ENCODE peak calls at places on chromosomes 7 and 10, in six cellular contexts. T is CD4-positive, alpha-beta T cell; Q is IMR-90; A is adrenal gland; J is brain microvascular endothelial cell; U is psoas muscle. R is an unnamed sample.
A peak's percentile ranks its signal among the peaks of the same experiment; 100 is the strongest.

GRCh38 chr7:106018566-106019338 is 55.7 kb downstream of the CDHR3 start:
- DNase-seq in U (no peak), Q (peak; percentile 70), T (no peak), A (no peak), J (no peak), R (no peak)

GRCh38 chr7:39446546-39446945 is 119.7 kb upstream of the YAE1 start:
- DNase-seq in T (no peak), Q (no peak), A (no peak), U (no peak), J (no peak), R (no peak)

GRCh38 chr10:73768881-73769280 is 13.0 kb upstream of the CHCHD1 start:
- DNase-seq in U (no peak), J (no peak), Q (no peak), A (no peak), T (peak; percentile 70), R (peak; percentile 19)

GRCh38 chr7:29318853-29319718 is 124.5 kb downstream of the CHN2 start:
- DNase-seq in Q (no peak), J (no peak), T (no peak), A (no peak), U (no peak), R (no peak)

GRCh38 chr10:86048571-86048970 is 318.0 kb downstream of the GRID1 start:
- DNase-seq in T (no peak), J (no peak), Q (no peak), U (no peak), A (no peak), R (no peak)

GRCh38 chr7:5591547-5591899 is 167.9 kb upstream of the TNRC18 start:
- DNase-seq in Q (peak; percentile 80), U (no peak), J (peak; percentile 70), A (peak; percentile 64), T (no peak), R (no peak)

GRCh38 chr10:52322323-52322722 is 8.2 kb downstream of the DKK1 start:
- DNase-seq in Q (no peak), T (no peak), J (no peak), U (no peak), A (no peak), R (no peak)

GRCh38 chr10:128714240-128714639 is 588.0 kb upstream of the MKI67 start:
- DNase-seq in J (no peak), Q (no peak), U (no peak), A (no peak), T (no peak), R (peak; percentile 14)

GRCh38 chr10:102802920-102803534 is 34.2 kb downstream of the CYP17A1 start:
- DNase-seq in A (peak; percentile 56), J (peak; percentile 97), Q (peak; percentile 99), T (no peak), U (peak; percentile 49), R (peak; percentile 62)

GRCh38 chr7:37084303-37084702 is 360.0 kb upstream of the AOAH start:
- DNase-seq in Q (no peak), A (no peak), T (no peak), U (no peak), J (no peak), R (no peak)

GRCh38 chr10:117167346-117168134 is 29.5 kb upstream of the VAX1 start:
- DNase-seq in A (no peak), Q (no peak), T (no peak), J (no peak), U (no peak), R (peak; percentile 58)

GRCh38 chr10:88791924-88792323 is 10.6 kb upstream of the LIPM start:
- DNase-seq in U (no peak), A (peak; percentile 31), T (no peak), Q (peak; percentile 8), J (peak; percentile 35), R (peak; percentile 74)

GRCh38 chr7:73626814-73627213 is 2.5 kb upstream of the MLXIPL start:
- DNase-seq in U (no peak), A (no peak), Q (peak; percentile 22), T (no peak), J (no peak), R (peak; percentile 51)

GRCh38 chr10:96301616-96302015 is 2.6 kb upstream of the DNTT start:
- DNase-seq in T (no peak), A (no peak), Q (no peak), U (no peak), J (no peak), R (no peak)

GRCh38 chr7:139671967-139672366 is 105.8 kb downstream of the HIPK2 start:
- DNase-seq in U (no peak), A (no peak), Q (peak; percentile 46), T (no peak), J (no peak), R (no peak)

GRCh38 chr7:157785486-157786186 is 448.8 kb downstream of the DNAJB6 start:
- DNase-seq in U (no peak), A (no peak), J (no peak), Q (no peak), T (no peak), R (no peak)

GRCh38 chr7:81822811-81823210 is 53.0 kb upstream of the HGF start:
- DNase-seq in U (no peak), A (no peak), J (no peak), Q (no peak), T (no peak), R (no peak)

GRCh38 chr7:128940494-128941322 is 3.0 kb downstream of the IRF5 start:
- DNase-seq in U (peak; percentile 60), A (no peak), Q (no peak), T (no peak), J (no peak), R (no peak)

GRCh38 chr10:86520871-86521619 is 547 bp downstream of the WAPL start:
- DNase-seq in Q (peak; percentile 42), T (peak; percentile 21), U (peak; percentile 60), A (peak; percentile 68), J (peak; percentile 47), R (peak; percentile 47)

GRCh38 chr10:101772895-101773761 is 2.8 kb downstream of the FGF8 start:
- DNase-seq in A (no peak), Q (no peak), J (no peak), U (no peak), T (no peak), R (no peak)

GRCh38 chr7:30074422-30075030 is 46.3 kb downstream of the PLEKHA8 start:
- DNase-seq in A (no peak), Q (peak; percentile 60), U (no peak), T (no peak), J (no peak), R (peak; percentile 51)

GRCh38 chr7:117034851-117035462 is 81.7 kb downstream of the ST7 start:
- DNase-seq in J (no peak), T (no peak), U (no peak), A (no peak), Q (peak; percentile 69), R (peak; percentile 22)

GRCh38 chr10:12960939-12961338 is 40.6 kb downstream of the CCDC3 start:
- DNase-seq in T (no peak), J (no peak), Q (no peak), A (no peak), U (no peak), R (no peak)

GRCh38 chr10:71975087-71975890 is 11.1 kb downstream of the CHST3 start:
- DNase-seq in A (peak; percentile 85), J (no peak), Q (no peak), T (no peak), U (peak; percentile 89), R (no peak)

GRCh38 chr7:16644157-16644556 is 1.4 kb downstream of the ANKMY2 start:
- DNase-seq in T (no peak), Q (no peak), J (no peak), U (no peak), A (no peak), R (no peak)

GRCh38 chr7:117582219-117582704 is 102.4 kb downstream of the CFTR start:
- DNase-seq in T (no peak), J (peak; percentile 97), U (peak; percentile 50), A (peak; percentile 15), Q (peak; percentile 98), R (peak; percentile 41)

DNA sequence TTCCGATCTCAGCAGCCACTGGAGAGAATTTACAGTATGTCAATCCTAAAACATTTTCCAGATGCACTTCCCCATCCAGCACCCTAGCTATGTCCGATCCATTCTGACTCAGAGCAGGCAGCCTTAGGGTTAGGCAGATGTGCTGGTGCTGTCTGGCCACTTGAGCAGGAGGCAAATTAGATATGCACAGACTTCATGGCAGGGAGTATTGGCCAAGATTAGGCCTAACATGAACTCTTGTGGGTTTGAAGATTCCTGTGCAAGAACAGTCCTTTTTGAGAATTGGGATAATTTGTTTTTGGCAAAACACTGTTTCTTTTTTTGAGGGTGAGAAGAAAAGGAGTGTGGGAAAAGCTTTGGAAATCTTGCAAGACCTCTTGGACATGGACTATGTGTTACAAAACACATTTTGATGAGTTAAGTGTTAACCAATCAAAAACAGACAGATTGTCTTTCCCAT is 218.6 kb upstream of the INHBA start:
- DNase-seq in A (no peak), U (no peak), Q (peak; percentile 61), T (no peak), J (no peak), R (no peak)
- H3K27ac ChIP-seq in A (no peak overlapping the region), U (no peak overlapping the region), Q (peak overlapping the region; percentile 58), T (no peak overlapping the region), J (no peak overlapping the region), R (no peak overlapping the region)

GRCh38 chr7:23520582-23520981 is 11.2 kb downstream of the TRA2A start:
- DNase-seq in Q (no peak), T (no peak), U (no peak), J (no peak), A (no peak), R (no peak)
- TF ChIP-seq CTCF in Q (peak; percentile 17), T (no peak), U (no peak), J (peak; percentile 40), A (no peak), R (peak; percentile 48)

DNA sequence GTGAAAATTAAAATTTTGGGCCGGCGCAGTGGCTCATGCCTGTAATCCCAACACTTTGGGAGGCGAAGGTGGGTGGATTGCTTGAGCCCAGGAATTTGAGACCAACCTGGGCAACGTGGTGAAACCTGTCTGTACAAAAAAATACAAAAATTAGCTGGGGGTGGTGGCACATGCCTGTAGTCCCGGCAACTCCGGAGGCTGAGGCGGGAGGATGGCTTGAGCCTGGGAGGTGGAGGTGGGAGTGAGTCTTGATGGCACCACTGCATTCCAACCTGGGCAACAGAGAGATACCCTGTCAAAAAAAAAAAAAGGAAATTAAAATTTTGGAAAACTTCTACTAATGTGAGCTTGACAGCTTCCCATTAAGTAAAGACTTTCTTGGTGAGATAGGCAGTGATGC is 3.1 kb downstream of the SRRT start:
- DNase-seq in T (no peak), J (no peak), Q (no peak), U (no peak), A (no peak), R (no peak)
- H3K27ac ChIP-seq in T (no peak overlapping the region), J (no peak overlapping the region), Q (no peak overlapping the region), U (peak overlapping the region; percentile 98), A (no peak overlapping the region), R (peak overlapping the region; percentile 24)

GRCh38 chr7:111741811-111742240 is 179.5 kb upstream of the IMMP2L start:
- DNase-seq in T (peak; percentile 12), Q (peak; percentile 76), U (no peak), A (peak; percentile 52), J (peak; percentile 56), R (peak; percentile 71)
- TF ChIP-seq CTCF in T (peak; percentile 73), Q (peak; percentile 80), U (peak; percentile 64), A (peak; percentile 40), J (peak; percentile 66), R (peak; percentile 81)

DNA sequence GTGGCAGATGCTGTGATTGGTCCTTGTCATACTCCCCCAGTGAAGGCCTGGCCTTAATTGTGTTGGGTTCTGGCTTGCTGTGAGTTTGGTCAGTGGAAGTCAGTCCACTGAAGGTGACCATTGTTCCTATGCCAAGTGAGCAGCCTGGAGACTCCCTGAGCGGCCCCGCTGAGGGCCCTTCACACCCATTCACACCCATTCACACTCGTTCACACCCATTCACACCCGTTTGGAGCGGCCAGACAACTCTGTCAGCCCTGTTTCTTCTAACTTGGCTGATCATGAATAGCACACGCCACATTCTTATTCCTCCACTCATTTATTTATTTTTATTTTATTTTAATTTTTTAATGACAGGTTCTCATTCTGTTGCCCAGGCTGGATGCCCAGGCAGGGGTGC is 61.5 kb downstream of the C10orf120 start:
- DNase-seq in Q (no peak), A (no peak), T (no peak), U (no peak), J (no peak), R (no peak)
- H3K27ac ChIP-seq in Q (no peak overlapping the region), A (no peak overlapping the region), T (no peak overlapping the region), U (no peak overlapping the region), J (no peak overlapping the region), R (no peak overlapping the region)

R was measured in A673.